ENCODE peak calls at places on chromosomes 5 and 9, in four cellular contexts. D, E, Z and L are unnamed samples.

GRCh38 chr5:107696071-107696470 is 25.3 kb upstream of the EFNA5 start:
- DNase-seq in D (no peak), E (peak; percentile 87), Z (no peak), L (no peak)

GRCh38 chr5:93572101-93572772 is 8.8 kb downstream of the NR2F1-AS1 start:
- DNase-seq in D (no peak), E (peak; percentile 79), Z (no peak), L (no peak)

GRCh38 chr5:55356896-55357295 is 49.1 kb downstream of the MTREX start:
- DNase-seq in D (no peak), E (no peak), Z (no peak), L (no peak)

GRCh38 chr5:138697720-138698360 is 55.4 kb upstream of the CTNNA1 start:
- DNase-seq in D (no peak), E (no peak), Z (no peak), L (no peak)

GRCh38 chr5:2165991-2166978 is 283.6 kb upstream of the IRX4 start:
- DNase-seq in D (no peak), E (no peak), Z (no peak), L (no peak)

GRCh38 chr9:134678671-134679443 is 37.3 kb downstream of the COL5A1 start:
- DNase-seq in D (no peak), E (peak; percentile 63), Z (no peak), L (no peak)

GRCh38 chr5:168327019-168327421 is 35.6 kb downstream of the WWC1 start:
- DNase-seq in D (no peak), E (no peak), Z (no peak), L (peak; percentile 16)

GRCh38 chr9:33737811-33738606 is 57.4 kb upstream of the PRSS3 start:
- DNase-seq in D (peak; percentile 84), E (peak; percentile 79), Z (peak; percentile 52), L (peak; percentile 77)

GRCh38 chr9:9997585-9997984 is 615.2 kb downstream of the PTPRD start:
- DNase-seq in D (no peak), E (no peak), Z (no peak), L (no peak)

GRCh38 chr5:154830596-154830995 is 19.8 kb downstream of the FAXDC2 start:
- DNase-seq in D (no peak), E (no peak), Z (no peak), L (no peak)

GRCh38 chr5:115656404-115656803 is 30.6 kb upstream of the TMED7 start:
- DNase-seq in D (no peak), E (no peak), Z (no peak), L (no peak)

GRCh38 chr5:178488696-178489095 is 101.5 kb downstream of the COL23A1 start:
- DNase-seq in D (no peak), E (no peak), Z (no peak), L (no peak)
- H3K4me1 ChIP-seq in D (no peaks in the 10 kb centered on the region), E (peaks cover 29% of the 10 kb centered on the region), Z (no peaks in the 10 kb centered on the region), L (no peaks in the 10 kb centered on the region)

GRCh38 chr9:8365466-8366160 is 566.0 kb upstream of the DMAC1 start:
- DNase-seq in D (no peak), E (no peak), Z (no peak), L (no peak)
- H3K9ac ChIP-seq in D (no peak overlapping the region), E (no peak overlapping the region), Z (no peak overlapping the region), L (peak overlapping the region; percentile 36)

DNA sequence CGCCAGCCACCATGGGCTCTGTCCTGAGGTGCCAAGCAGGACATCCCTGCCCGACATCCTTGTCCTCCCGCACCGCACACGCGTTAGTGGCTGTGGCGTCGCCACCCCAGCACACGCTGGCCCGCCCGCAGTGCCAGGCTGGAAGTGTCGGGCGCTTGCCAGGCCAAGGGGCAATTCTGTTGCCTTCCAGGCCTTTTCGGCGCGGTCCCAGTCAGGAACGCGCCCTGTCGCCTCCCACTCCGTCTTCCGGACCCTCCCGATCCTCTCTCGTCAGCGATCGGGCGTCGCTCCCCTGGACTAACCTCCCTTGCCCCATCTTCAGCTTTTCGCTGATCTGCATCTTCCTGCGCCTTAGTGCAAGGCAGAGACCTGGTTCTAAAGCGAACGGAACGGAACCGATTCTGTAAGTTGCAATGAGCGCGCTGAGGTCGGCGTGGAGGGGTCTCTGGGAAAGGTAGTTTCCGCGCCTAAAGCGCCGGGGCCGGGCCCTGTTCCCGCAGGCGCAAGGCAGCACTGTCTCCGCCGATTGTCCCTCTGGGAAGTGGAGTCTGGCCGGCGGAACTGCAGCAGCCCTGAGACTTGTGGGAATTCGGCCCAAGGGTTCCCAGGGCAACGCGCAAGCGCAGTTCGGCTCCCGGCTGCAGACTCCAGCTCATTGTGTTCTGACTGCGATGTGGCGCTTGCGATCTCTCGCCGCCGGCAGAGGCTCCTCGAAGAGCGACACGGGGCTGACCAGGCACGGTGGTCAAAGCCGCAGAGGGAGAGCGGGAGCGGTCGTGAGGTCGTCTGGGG is at the start of gene ZNF454:
- DNase-seq in D (no peak), E (no peak), Z (peak; percentile 90), L (peak; percentile 85)
- H3K9me3 ChIP-seq in D (peaks cover 21% of the 10 kb centered on the region), E (no peaks in the 10 kb centered on the region), Z (peaks cover 3% of the 10 kb centered on the region), L (peaks cover 89% of the 10 kb centered on the region)

DNA sequence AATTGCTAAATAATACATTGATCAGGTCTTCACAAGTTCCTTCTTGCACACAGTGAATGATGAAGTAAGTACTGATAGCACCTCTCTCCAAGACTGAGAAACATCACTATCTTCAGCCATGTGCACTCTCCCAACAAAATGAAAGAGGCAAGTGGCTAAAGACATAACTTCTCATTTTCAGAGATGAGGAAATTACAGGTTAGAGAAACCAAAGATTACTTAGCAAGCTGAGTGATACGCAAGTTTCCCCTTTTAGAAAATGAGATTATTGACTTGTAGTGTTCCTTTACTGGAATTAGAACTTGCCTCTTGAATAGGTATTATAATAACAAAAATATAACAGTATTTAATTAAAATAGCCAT is 21.6 kb downstream of the CEMIP2 start:
- DNase-seq in D (no peak), E (no peak), Z (no peak), L (no peak)
- H3K4me1 ChIP-seq in D (no peaks in the 10 kb centered on the region), E (peaks cover 24% of the 10 kb centered on the region), Z (no peaks in the 10 kb centered on the region), L (peaks cover 50% of the 10 kb centered on the region)

GRCh38 chr5:6728795-6729183 is 15.6 kb downstream of the TENT4A start:
- DNase-seq in D (no peak), E (no peak), Z (no peak), L (no peak)

GRCh38 chr5:6729400-6730310 is 16.4 kb downstream of the TENT4A start:
- DNase-seq in D (no peak), E (no peak), Z (no peak), L (no peak)

GRCh38 chr5:6726006-6726405 is 12.8 kb downstream of the TENT4A start:
- DNase-seq in D (no peak), E (no peak), Z (no peak), L (no peak)

GRCh38 chr5:6727231-6727630 is 14.0 kb downstream of the TENT4A start:
- DNase-seq in D (no peak), E (no peak), Z (no peak), L (no peak)

DNA sequence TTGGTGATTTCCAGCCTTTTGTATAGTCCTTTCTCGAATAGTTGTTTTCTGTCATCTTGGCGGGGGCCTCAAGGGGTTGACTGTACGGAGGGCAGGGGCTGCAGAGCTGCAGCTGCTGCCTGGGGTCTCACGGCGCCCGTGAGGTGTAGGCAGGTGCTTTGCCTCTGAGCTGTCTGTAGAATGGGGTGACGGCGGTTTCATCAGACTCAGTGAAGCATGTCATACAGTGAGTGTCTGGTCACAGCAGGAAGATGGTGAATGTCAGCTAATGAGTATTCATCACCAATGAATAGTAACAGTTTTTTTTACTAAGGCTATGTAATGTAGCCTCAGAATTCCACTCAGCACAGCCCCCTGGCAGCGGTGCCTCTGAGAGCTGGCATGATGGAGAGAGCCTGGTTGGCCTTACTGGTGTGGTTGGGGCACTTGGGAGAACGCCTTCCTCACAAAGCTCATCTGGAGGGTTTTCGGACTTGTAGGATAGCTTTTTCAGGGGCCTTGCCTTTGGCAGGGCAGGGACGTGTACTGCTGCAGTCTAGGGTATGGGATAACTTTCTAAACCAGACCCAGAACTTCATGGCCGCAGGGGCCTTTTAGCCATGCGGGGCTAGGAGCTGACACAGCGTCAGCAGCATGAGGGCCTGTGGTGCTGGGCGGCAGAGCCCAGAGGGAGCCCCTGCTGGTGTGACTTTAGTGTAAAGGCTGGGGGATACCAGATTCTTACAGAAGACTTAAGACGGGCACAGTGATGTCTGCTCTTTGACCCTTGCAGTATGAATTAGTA is 15.0 kb downstream of the TENT4A start:
- DNase-seq in D (peak; percentile 59), E (peak; percentile 27), Z (no peak), L (no peak)
- H3K9ac ChIP-seq in D (peak overlapping the region; percentile 42), E (no peak overlapping the region), Z (no peak overlapping the region), L (no peak overlapping the region)

DNA sequence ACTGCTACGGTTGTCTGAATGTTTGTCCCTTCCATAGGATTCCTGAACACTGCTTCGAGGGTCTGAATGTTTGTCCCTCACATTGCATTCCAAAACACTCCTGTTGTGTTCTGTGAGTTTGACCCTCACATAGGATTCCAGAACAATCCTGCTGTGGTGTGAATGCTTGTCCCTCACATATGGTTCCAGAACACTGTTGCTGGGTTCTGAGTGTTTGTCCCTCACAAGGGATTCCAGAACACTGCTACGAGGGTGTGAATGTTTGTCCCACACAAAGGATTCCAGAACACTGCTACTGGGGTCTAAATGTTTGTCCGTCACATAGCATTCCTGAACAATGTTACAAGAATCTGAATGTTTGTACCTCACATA is 201.2 kb downstream of the FOXD4L6 start:
- DNase-seq in D (no peak), E (no peak), Z (no peak), L (no peak)
- H3K9me3 ChIP-seq in D (peaks cover 78% of the 10 kb centered on the region), E (peaks cover 38% of the 10 kb centered on the region), Z (peaks cover 25% of the 10 kb centered on the region), L (peaks cover 56% of the 10 kb centered on the region)